ENCODE peak calls at places on chromosomes 2 and 18, in four cellular contexts. P, H, C and N are unnamed samples.

GRCh38 chr2:58448065-58448507 is 207.0 kb upstream of the FANCL start:
- DNase-seq in P (no peak), H (peak), C (peak), N (no peak)

GRCh38 chr18:53838796-53839195 is 385.7 kb downstream of the MBD2 start:
- DNase-seq in P (no peak), H (no peak), C (no peak), N (no peak)

GRCh38 chr2:85409719-85410583 is at the start of gene CAPG:
- DNase-seq in P (peak), H (peak), C (peak), N (peak)

GRCh38 chr2:109333414-109334194 is 204.6 kb downstream of the SH3RF3 start:
- DNase-seq in P (no peak), H (no peak), C (no peak), N (no peak)

GRCh38 chr2:17539596-17539992 is 902 bp upstream of the VSNL1 start:
- DNase-seq in P (no peak), H (peak), C (peak), N (no peak)

GRCh38 chr2:197045115-197045514 is 118.6 kb upstream of the PGAP1 start:
- DNase-seq in P (no peak), H (no peak), C (no peak), N (no peak)

GRCh38 chr2:231187736-231188505 is 10.5 kb upstream of the ARMC9 start:
- DNase-seq in P (no peak), H (no peak), C (peak), N (no peak)

GRCh38 chr2:9757430-9758287 is 85.6 kb upstream of the TAF1B start:
- DNase-seq in P (no peak), H (no peak), C (no peak), N (no peak)

GRCh38 chr2:155830817-155831579 is 501.5 kb downstream of the NR4A2 start:
- DNase-seq in P (no peak), H (no peak), C (no peak), N (no peak)

GRCh38 chr18:24463233-24463775 is 2.9 kb downstream of the HRH4 start:
- DNase-seq in P (no peak), H (no peak), C (no peak), N (no peak)

GRCh38 chr18:24112874-24113615 is 25.8 kb upstream of the CABYR start:
- DNase-seq in P (no peak), H (no peak), C (peak), N (no peak)

GRCh38 chr2:40716879-40717278 is 265.0 kb upstream of the SLC8A1 start:
- DNase-seq in P (no peak), H (no peak), C (no peak), N (no peak)

GRCh38 chr18:34595673-34596072 is 114.4 kb upstream of the DTNA start:
- DNase-seq in P (no peak), H (no peak), C (no peak), N (no peak)

GRCh38 chr2:198311020-198311419 is 506.6 kb downstream of the PLCL1 start:
- DNase-seq in P (no peak), H (peak), C (no peak), N (no peak)

GRCh38 chr2:28108143-28108542 is 217.6 kb downstream of the BABAM2 start:
- DNase-seq in P (no peak), H (no peak), C (no peak), N (no peak)

GRCh38 chr18:55586841-55587240 is 1.2 kb downstream of the TCF4 start:
- DNase-seq in P (no peak), H (no peak), C (no peak), N (no peak)

GRCh38 chr2:106536490-106536889 is 49.3 kb downstream of the CD8B2 start:
- DNase-seq in P (no peak), H (no peak), C (no peak), N (no peak)

GRCh38 chr18:45871655-45872054 is 46.2 kb downstream of the SIGLEC15 start:
- DNase-seq in P (no peak), H (no peak), C (no peak), N (no peak)

GRCh38 chr2:11362781-11363099 is 18.3 kb upstream of the ROCK2 start:
- DNase-seq in P (no peak), H (no peak), C (no peak), N (no peak)

GRCh38 chr2:181754136-181754535 is 73.8 kb upstream of the NEUROD1 start:
- DNase-seq in P (no peak), H (no peak), C (no peak), N (no peak)

GRCh38 chr2:12502759-12503158 is 214.0 kb upstream of the TRIB2 start:
- DNase-seq in P (no peak), H (no peak), C (no peak), N (no peak)

GRCh38 chr2:222452422-222452950 is 28.1 kb downstream of the SGPP2 start:
- DNase-seq in P (no peak), H (no peak), C (no peak), N (no peak)

GRCh38 chr2:2646312-2647051 is 315.4 kb upstream of the MYT1L start:
- DNase-seq in P (no peak), H (no peak), C (no peak), N (no peak)

GRCh38 chr2:236824836-236825235 is 255.2 kb downstream of the ACKR3 start:
- DNase-seq in P (peak), H (no peak), C (peak), N (peak)

GRCh38 chr2:217434183-217434620 is 568.6 kb downstream of the TNS1 start:
- DNase-seq in P (peak), H (peak), C (peak), N (peak)

GRCh38 chr2:157150747-157151146 is 106.8 kb upstream of the GALNT5 start:
- DNase-seq in P (no peak), H (no peak), C (no peak), N (no peak)

GRCh38 chr2:45191096-45191863 is 182.0 kb upstream of the SIX2 start:
- DNase-seq in P (no peak), H (no peak), C (no peak), N (no peak)

GRCh38 chr2:56288863-56289580 is 105.2 kb downstream of the CCDC85A start:
- DNase-seq in P (no peak), H (no peak), C (no peak), N (no peak)

GRCh38 chr2:100818003-100818605 is 1.8 kb upstream of the NPAS2 start:
- DNase-seq in P (no peak), H (no peak), C (no peak), N (peak)

GRCh38 chr2:85871494-85872164 is 17.2 kb downstream of the ST3GAL5 start:
- DNase-seq in P (no peak), H (no peak), C (no peak), N (no peak)

GRCh38 chr2:147440694-147441093 is 404.1 kb upstream of the ACVR2A start:
- DNase-seq in P (no peak), H (no peak), C (no peak), N (no peak)

GRCh38 chr18:74541703-74542555 is 7.6 kb downstream of the CNDP1 start:
- DNase-seq in P (no peak), H (peak), C (peak), N (no peak)

GRCh38 chr2:29115797-29116781 is 874 bp downstream of the CLIP4 start:
- DNase-seq in P (no peak), H (peak), C (peak), N (peak)

GRCh38 chr2:126970583-126970982 is 71.9 kb downstream of the TEX51 start:
- DNase-seq in P (no peak), H (no peak), C (no peak), N (no peak)

GRCh38 chr2:229800997-229801754 is 86.8 kb upstream of the DNER start:
- DNase-seq in P (no peak), H (peak), C (peak), N (peak)

GRCh38 chr2:160253440-160254296 is 53.6 kb upstream of the ITGB6 start:
- DNase-seq in P (no peak), H (no peak), C (no peak), N (peak)

GRCh38 chr2:460861-461260 is 173.0 kb upstream of the ALKAL2 start:
- DNase-seq in P (no peak), H (peak), C (no peak), N (no peak)

GRCh38 chr18:9734189-9734588 is 26.1 kb downstream of the RAB31 start:
- DNase-seq in P (no peak), H (peak), C (peak), N (no peak)

GRCh38 chr18:9736942-9737813 is 29.1 kb downstream of the RAB31 start:
- DNase-seq in P (no peak), H (peak), C (peak), N (no peak)

GRCh38 chr18:9736445-9736844 is 28.3 kb downstream of the RAB31 start:
- DNase-seq in P (no peak), H (no peak), C (no peak), N (no peak)

GRCh38 chr18:9735238-9735637 is 27.1 kb downstream of the RAB31 start:
- DNase-seq in P (no peak), H (no peak), C (peak), N (no peak)

GRCh38 chr18:9735879-9736278 is 27.8 kb downstream of the RAB31 start:
- DNase-seq in P (no peak), H (no peak), C (peak), N (no peak)
- H3K4me3 ChIP-seq in P (no peak), H (no peak), C (no peak), N (no peak)

GRCh38 chr2:241379481-241380480 is 23.7 kb downstream of the FARP2 start:
- DNase-seq in P (no peak), H (no peak), C (no peak), N (no peak)
- TF ChIP-seq POLR2A in P (no peak), H (no peak), C (no peak), N (no peak)

DNA sequence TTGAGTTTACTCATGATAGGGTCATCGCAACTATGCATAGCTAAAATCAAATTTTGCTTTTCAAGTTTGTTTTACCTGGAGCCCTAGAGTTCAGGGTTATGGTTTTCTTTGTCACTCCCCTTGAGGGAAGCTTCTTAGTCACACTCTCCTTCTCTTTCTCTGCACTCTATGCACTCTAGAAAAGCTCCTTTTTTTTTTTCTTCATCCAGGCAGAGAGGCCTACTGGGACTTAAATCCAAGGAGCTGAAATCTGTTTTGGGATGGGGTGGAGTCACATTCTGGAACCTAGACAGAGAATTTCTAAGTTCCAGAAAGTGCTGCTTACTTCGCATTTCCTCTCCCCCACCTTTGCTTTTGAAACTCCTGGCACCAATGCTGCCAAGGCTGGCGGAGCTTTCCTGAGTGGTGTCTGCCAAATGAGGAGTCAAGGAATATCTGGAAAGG is 19.1 kb upstream of the IL18R1 start:
- DNase-seq in P (no peak), H (no peak), C (no peak), N (no peak)
- H3K4me3 ChIP-seq in P (no peak), H (no peak), C (no peak), N (no peak)

GRCh38 chr2:98773169-98773568 is 42.2 kb upstream of the MGAT4A start:
- DNase-seq in P (no peak), H (no peak), C (no peak), N (no peak)

GRCh38 chr2:98771264-98771663 is 40.3 kb upstream of the MGAT4A start:
- DNase-seq in P (no peak), H (no peak), C (no peak), N (no peak)

GRCh38 chr2:98772531-98772930 is 41.6 kb upstream of the MGAT4A start:
- DNase-seq in P (no peak), H (no peak), C (no peak), N (no peak)

GRCh38 chr2:98773907-98774306 is 43.0 kb upstream of the MGAT4A start:
- DNase-seq in P (no peak), H (no peak), C (no peak), N (no peak)

DNA sequence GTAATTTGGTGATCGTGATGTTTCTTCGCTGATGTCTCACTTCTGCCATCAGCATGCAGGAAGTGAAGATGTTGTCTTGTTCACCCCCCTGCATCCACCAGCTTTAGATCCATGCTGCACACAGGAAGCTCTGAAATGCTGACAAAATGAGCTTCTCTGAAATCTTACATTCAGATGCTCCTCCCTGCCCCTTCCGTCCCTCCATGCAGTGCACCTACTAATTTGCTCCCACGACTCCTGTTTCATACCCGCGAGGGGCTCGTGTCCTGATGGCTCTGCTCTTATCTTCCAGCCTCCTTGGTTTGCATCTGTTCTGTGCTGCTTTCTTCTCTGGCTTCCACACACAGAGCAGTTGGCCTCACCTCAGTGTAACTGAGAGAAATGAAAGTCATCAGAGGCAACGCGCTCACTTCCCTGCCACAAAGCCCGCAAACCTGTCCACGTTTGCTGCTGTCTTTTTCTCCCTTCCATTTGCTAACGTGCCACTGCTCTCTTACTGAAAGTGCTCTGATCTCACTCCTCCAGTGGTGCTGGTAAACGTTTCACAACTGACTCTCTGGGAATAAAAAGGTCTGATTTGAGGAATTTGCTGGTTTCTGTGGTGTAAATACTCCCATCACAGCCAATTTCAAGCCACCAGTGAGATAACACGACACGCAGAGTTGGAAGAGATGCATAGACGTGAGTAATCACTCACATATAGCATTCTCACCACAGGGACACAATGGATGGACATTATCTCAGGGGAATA is 41.0 kb upstream of the MGAT4A start:
- DNase-seq in P (no peak), H (no peak), C (no peak), N (no peak)
- TF ChIP-seq POLR2A in P (no peak), H (peak), C (no peak), N (no peak)

GRCh38 chr18:60537074-60537473 is 164.5 kb upstream of the MC4R start:
- DNase-seq in P (no peak), H (no peak), C (no peak), N (no peak)
- H3K4me3 ChIP-seq in P (no peak), H (no peak), C (no peak), N (no peak)

GRCh38 chr2:164841719-164842623 is at the start of gene COBLL1:
- DNase-seq in P (peak), H (peak), C (peak), N (peak)

GRCh38 chr2:164842624-164842966 is 972 bp upstream of the COBLL1 start:
- DNase-seq in P (no peak), H (no peak), C (no peak), N (no peak)

GRCh38 chr2:164840458-164840929 is 1.1 kb downstream of the COBLL1 start:
- DNase-seq in P (peak), H (peak), C (peak), N (peak)

GRCh38 chr2:164839914-164840457 is 1.6 kb downstream of the COBLL1 start:
- DNase-seq in P (no peak), H (no peak), C (no peak), N (peak)

DNA sequence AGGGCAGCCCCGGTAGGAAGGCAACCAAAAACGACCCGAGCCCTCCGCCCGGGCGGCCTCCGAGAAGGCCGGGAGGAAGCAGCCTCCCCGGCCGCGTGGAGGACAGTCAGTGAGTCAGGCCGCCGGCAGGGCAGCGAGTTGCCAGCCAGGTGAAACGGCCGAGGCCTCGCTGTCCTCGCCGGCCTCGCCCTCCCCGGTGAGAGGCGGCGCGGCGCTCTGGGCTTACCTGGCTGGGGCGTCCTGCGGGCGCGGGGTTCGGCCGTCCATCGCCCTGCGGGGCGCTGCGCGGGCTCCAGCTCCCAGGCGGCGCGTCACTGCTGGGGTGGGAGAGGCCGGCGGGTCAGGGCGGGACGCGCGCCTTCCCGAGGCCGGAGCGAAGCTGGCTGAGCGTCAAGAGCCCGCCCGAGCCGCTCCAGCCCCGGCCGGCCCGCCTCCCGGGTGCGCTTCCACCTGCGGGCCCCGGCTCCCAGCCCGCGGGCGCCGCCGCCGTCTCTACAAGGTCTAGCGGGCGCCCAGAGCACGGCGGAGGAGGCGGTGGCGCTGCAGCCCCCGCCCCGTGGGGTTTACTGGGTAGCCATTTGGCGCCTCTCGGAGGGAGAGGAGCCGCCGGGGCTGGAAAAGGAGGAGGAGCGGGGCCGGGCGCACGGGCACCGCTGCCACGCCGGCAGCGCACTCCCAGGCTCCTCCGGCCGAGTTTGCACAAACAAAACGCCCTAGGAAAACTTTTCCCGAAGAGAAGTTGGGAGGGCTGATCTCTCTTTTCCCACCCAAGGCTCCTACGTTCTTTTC is 499 bp downstream of the COBLL1 start:
- DNase-seq in P (peak), H (peak), C (peak), N (peak)
- TF ChIP-seq POLR2A in P (no peak), H (no peak), C (peak), N (peak)

GRCh38 chr2:173448938-173449471 is 94.3 kb downstream of the CDCA7 start:
- DNase-seq in P (peak), H (peak), C (peak), N (peak)
- H3K4me3 ChIP-seq in P (peak), H (peak), C (peak), N (no peak)

GRCh38 chr2:190579058-190579410 is 44.5 kb upstream of the NEMP2 start:
- DNase-seq in P (no peak), H (no peak), C (no peak), N (no peak)
- TF ChIP-seq POLR2A in P (no peak), H (no peak), C (no peak), N (no peak)